ENCODE peak calls at places on chromosomes 4 and X, in seven cellular contexts. D, I, Q, T, Z, S and E are unnamed samples.

GRCh38 chr4:122364700-122365404 is 14.0 kb upstream of the ADAD1 start:
- DNase-seq in I (peak; percentile 6), D (no peak), S (peak; percentile 8), T (no peak), Z (no peak), Q (no peak), E (no peak)

GRCh38 chrX:130393451-130394074 is 8.1 kb upstream of the GPR119 start:
- DNase-seq in Q (peak; percentile 52), S (peak; percentile 18), I (peak; percentile 62), Z (peak; percentile 15), T (no peak), D (peak; percentile 32), E (peak; percentile 29)

GRCh38 chr4:23903859-23904438 is 14.1 kb upstream of the PPARGC1A start:
- DNase-seq in D (no peak), S (no peak), Q (no peak), Z (no peak), I (peak; percentile 37), T (no peak), E (no peak)

GRCh38 chr4:14646831-14647230 is 355.4 kb upstream of the CPEB2 start:
- DNase-seq in T (no peak), Z (no peak), S (no peak), D (no peak), I (no peak), Q (no peak), E (no peak)

GRCh38 chrX:545488-545887 is 85.1 kb upstream of the SHOX start:
- DNase-seq in Z (peak; percentile 22), D (peak; percentile 24), S (no peak), I (no peak), T (no peak), Q (no peak), E (no peak)

GRCh38 chr4:7872264-7872771 is 67.3 kb downstream of the AFAP1 start:
- DNase-seq in T (peak; percentile 52), Q (no peak), Z (peak; percentile 91), I (peak; percentile 19), D (peak; percentile 88), S (no peak), E (peak; percentile 84)

GRCh38 chr4:86264269-86264668 is 95.6 kb downstream of the MAPK10 start:
- DNase-seq in S (no peak), T (no peak), I (no peak), D (no peak), Z (no peak), Q (no peak), E (no peak)

GRCh38 chr4:132001542-132001941 is 1147.6 kb upstream of the PCDH10 start:
- DNase-seq in S (no peak), Z (no peak), T (no peak), Q (no peak), D (peak; percentile 15), I (no peak), E (no peak)

GRCh38 chr4:98663226-98664006 is 5.0 kb upstream of the TSPAN5 start:
- DNase-seq in T (no peak), I (no peak), D (no peak), S (peak; percentile 86), Q (no peak), Z (no peak), E (no peak)

GRCh38 chrX:109974906-109975655 is 27.8 kb upstream of the TMEM164 start:
- DNase-seq in Z (no peak), I (no peak), S (no peak), Q (no peak), T (no peak), D (no peak), E (no peak)

GRCh38 chrX:12999422-12999821 is 24.5 kb downstream of the TMSB4X start:
- DNase-seq in Q (no peak), Z (no peak), I (no peak), T (no peak), S (peak; percentile 83), D (no peak), E (no peak)
- H3K4me3 ChIP-seq in Q (peak overlapping the region; percentile 26), Z (no peak overlapping the region), I (no peak overlapping the region), T (no peak overlapping the region), S (peak overlapping the region; percentile 47), D (no peak overlapping the region), E (no peak overlapping the region)

DNA sequence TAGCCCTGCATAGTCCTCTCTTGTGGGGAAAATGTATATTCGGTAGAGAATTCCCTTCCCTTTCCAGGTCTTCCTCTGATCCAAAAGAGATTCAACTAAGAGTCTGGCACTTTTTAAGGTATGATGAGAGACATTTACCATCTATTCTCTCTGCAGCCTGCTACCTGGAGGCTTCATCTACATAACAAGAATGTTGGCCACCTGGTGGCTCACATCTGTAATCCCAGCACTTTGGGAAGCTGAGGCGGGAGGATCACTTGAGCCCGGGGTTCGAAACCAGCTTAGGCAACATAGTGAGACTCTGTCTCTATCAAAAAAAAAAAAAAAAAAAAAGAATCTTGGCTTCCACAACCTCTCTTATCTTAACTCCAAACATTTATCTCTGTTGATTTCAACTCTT is 40.4 kb upstream of the NOCT start:
- DNase-seq in T (no peak), Q (no peak), Z (no peak), D (no peak), I (no peak), S (no peak), E (no peak)
- TF ChIP-seq CTCF in T (no peak), Q (no peak), Z (no peak), D (no peak), I (no peak), S (no peak), E (no peak)

GRCh38 chr4:42628740-42629139 is 28.2 kb downstream of the ATP8A1 start:
- DNase-seq in D (no peak), Q (no peak), T (no peak), S (no peak), Z (no peak), I (no peak), E (no peak)
- H3K4me3 ChIP-seq in D (no peak overlapping the region), Q (no peak overlapping the region), T (no peak overlapping the region), S (peak overlapping the region; percentile 39), Z (no peak overlapping the region), I (no peak overlapping the region), E (no peak overlapping the region)

GRCh38 chr4:54497947-54498346 is 159.8 kb upstream of the KIT start:
- DNase-seq in I (no peak), Q (no peak), S (no peak), Z (no peak), D (no peak), T (no peak), E (no peak)
- TF ChIP-seq CTCF in I (no peak), Q (no peak), S (no peak), Z (no peak), D (no peak), T (no peak), E (no peak)

GRCh38 chr4:112979881-112980421 is 69.5 kb upstream of the ANK2 start:
- DNase-seq in Z (no peak), Q (no peak), T (no peak), I (no peak), S (no peak), D (no peak), E (no peak)

GRCh38 chr4:112978691-112979472 is 70.6 kb upstream of the ANK2 start:
- DNase-seq in I (no peak), D (peak; percentile 78), Z (no peak), T (no peak), Q (no peak), S (no peak), E (peak; percentile 5)

GRCh38 chr4:112970903-112971302 is 78.5 kb upstream of the ANK2 start:
- DNase-seq in D (no peak), S (no peak), Q (no peak), Z (no peak), I (no peak), T (no peak), E (no peak)

GRCh38 chr4:112973897-112974296 is 75.6 kb upstream of the ANK2 start:
- DNase-seq in T (no peak), Q (no peak), Z (no peak), I (no peak), D (no peak), S (no peak), E (no peak)

DNA sequence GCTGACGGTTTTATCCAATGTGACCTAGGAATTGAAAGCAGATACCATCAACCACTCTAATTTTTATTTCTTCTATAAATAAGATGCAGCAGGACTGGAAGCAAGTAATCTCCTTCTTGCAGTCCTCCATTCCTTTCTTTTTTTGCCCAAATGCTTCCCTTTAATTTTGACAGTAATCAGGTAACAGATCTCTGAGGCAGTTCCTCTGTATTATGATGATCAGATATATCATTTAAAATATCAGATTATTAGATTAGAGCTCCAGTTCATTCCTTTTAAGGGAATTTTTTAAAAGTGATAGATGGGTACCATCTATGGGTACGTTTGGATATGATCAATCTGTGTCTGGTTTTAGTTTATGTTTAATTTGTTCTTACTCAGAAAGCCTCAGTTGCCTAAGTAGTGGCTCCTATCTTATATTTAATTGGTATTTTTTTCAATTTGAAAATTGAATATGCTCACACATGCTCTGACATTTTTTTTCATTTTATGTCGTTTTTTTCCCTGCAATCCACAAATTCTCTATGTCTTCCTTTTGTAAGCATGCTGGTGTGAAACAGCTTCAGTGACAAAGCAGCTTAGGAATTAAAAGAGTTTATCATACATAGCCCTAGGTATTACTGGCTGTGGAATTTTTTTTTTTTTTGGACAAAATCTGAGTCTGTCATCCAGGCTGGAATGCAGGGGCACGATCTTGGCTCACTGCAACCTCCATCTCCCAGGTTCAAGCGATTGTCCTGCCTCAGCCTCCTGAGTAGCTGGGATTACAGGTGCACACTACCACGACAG is 73.7 kb upstream of the ANK2 start:
- DNase-seq in S (no peak), T (no peak), Z (no peak), I (no peak), D (no peak), Q (no peak), E (no peak)
- H3K4me3 ChIP-seq in S (no peak overlapping the region), T (no peak overlapping the region), Z (no peak overlapping the region), I (no peak overlapping the region), D (no peak overlapping the region), Q (no peak overlapping the region), E (no peak overlapping the region)

DNA sequence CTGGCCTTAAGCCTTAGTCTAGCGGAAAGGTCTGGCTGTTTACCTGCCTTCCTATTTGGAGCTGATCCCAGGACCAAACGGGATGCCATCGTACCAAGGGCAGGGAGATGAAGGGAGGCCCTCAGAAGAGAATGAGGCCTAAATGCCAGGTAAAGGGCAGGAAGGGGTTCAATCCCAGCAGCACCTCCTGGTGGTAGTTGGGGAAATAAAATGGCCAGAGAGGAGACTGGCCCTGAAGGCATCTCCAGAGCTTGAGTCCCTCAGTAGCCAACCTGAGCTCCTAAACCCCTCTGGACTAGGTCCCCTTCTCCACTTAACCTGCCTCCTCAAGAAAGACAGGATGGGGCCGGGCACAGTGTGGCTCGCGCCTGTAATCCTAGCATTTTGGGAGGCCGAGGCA is 53.7 kb downstream of the KDM5C start:
- DNase-seq in T (no peak), I (no peak), Q (no peak), Z (no peak), D (no peak), S (no peak), E (no peak)
- TF ChIP-seq CTCF in T (no peak), I (no peak), Q (no peak), Z (no peak), D (no peak), S (no peak), E (no peak)

DNA sequence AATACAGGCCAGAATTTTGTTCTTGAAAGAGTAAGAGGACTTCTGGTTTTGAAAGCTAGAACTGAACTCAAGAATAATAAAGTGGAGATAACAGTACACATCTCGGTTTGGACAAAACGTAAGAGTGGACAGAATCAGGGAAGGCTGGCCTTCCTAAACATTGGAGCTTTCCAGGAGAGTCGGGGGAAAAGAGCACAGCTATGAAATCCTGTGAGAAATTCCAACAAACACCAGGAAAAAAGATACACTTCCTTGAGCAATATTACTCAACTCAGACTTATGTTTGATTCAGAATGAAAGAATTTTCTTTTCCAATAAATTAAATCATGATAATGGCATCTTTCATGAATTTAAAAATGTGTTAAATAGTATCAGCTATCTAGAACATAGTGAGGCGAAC is 1.1 kb downstream of the CTSO start:
- DNase-seq in Q (no peak), T (no peak), D (peak; percentile 30), S (no peak), I (no peak), Z (no peak), E (no peak)
- H3K4me3 ChIP-seq in Q (peak overlapping the region; percentile 45), T (peak overlapping the region; percentile 77), D (peak overlapping the region; percentile 67), S (peak overlapping the region; percentile 97), I (no peak overlapping the region), Z (peak overlapping the region; percentile 51), E (peak overlapping the region; percentile 7)